ENCODE peak calls at places on chromosome 15, in seven cellular contexts. E, W, L, P, B, U and R are unnamed samples.

GRCh38 chr15:83775738-83776137 is 121.8 kb downstream of the ADAMTSL3 start:
- DNase-seq in E (no peak), W (no peak), L (no peak), P (peak), B (no peak), U (peak), R (peak)

GRCh38 chr15:64246364-64247189 is 83.8 kb upstream of the PPIB start:
- DNase-seq in E (peak), W (no peak), L (no peak), P (peak), B (peak), U (peak), R (peak)

GRCh38 chr15:71730277-71731144 is 79.8 kb upstream of the NR2E3 start:
- DNase-seq in E (peak), W (peak), L (peak), P (peak), B (peak), U (peak), R (no peak)

GRCh38 chr15:93478922-93479321 is 389.9 kb upstream of the RGMA start:
- DNase-seq in E (no peak), W (no peak), L (no peak), P (no peak), B (no peak), U (peak), R (no peak)

GRCh38 chr15:41490355-41490754 is 3.3 kb upstream of the ITPKA start:
- DNase-seq in E (peak), W (no peak), L (no peak), P (peak), B (peak), U (no peak), R (peak)

GRCh38 chr15:61483599-61483998 is 254.5 kb upstream of the RORA start:
- DNase-seq in E (no peak), W (no peak), L (no peak), P (no peak), B (no peak), U (no peak), R (no peak)

GRCh38 chr15:31024330-31024729 is 32.9 kb upstream of the MTMR10 start:
- DNase-seq in E (peak), W (no peak), L (no peak), P (peak), B (peak), U (peak), R (peak)

GRCh38 chr15:51267714-51268105 is 70.7 kb downstream of the CYP19A1 start:
- DNase-seq in E (no peak), W (no peak), L (no peak), P (peak), B (no peak), U (peak), R (no peak)

GRCh38 chr15:63252292-63252691 is 25.1 kb upstream of the APH1B start:
- DNase-seq in E (no peak), W (no peak), L (no peak), P (no peak), B (no peak), U (no peak), R (no peak)

GRCh38 chr15:87877114-87877810 is 379.3 kb downstream of the NTRK3 start:
- DNase-seq in E (peak), W (no peak), L (peak), P (peak), B (no peak), U (peak), R (no peak)

GRCh38 chr15:38254065-38254883 is 1.6 kb downstream of the SPRED1 start:
- DNase-seq in E (peak), W (peak), L (no peak), P (peak), B (peak), U (peak), R (no peak)

GRCh38 chr15:38253448-38253847 is 812 bp downstream of the SPRED1 start:
- DNase-seq in E (peak), W (no peak), L (no peak), P (peak), B (peak), U (peak), R (peak)

GRCh38 chr15:38252481-38253311 is at the start of gene SPRED1:
- DNase-seq in E (peak), W (peak), L (peak), P (peak), B (peak), U (peak), R (no peak)

GRCh38 chr15:38257676-38258075 is 5.0 kb downstream of the SPRED1 start:
- DNase-seq in E (no peak), W (no peak), L (no peak), P (no peak), B (no peak), U (no peak), R (no peak)

DNA sequence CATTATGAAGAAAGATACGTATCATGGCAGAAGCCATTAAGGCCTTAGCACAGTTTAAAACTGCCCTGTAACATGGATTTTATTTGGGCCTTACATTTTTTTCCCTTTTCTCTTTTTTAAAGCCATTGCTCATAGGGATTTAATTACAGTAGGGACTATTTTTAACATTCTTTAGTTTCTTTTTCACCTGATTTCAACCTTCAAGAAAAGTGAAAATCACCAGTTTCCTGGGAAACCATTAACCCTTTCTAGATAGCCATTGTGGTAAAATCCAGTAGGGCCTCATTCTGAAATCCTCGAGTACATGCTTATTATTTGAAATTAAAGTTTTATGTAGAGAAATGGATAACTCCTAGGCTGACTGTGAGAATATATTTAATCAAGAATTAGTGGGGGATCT is 3.1 kb downstream of the SPRED1 start:
- DNase-seq in E (no peak), W (no peak), L (no peak), P (no peak), B (no peak), U (no peak), R (no peak)
- H3K4me3 ChIP-seq in E (no peak), W (peak), L (peak), P (peak), B (no peak), U (no peak), R (peak)

GRCh38 chr15:68842958-68843357 is 22.3 kb upstream of the ANP32A start:
- DNase-seq in E (no peak), W (no peak), L (no peak), P (no peak), B (no peak), U (no peak), R (no peak)
- H3K4me3 ChIP-seq in E (no peak), W (no peak), L (no peak), P (no peak), B (no peak), U (no peak), R (no peak)

GRCh38 chr15:22786868-22787698 is 639 bp downstream of the NIPA1 start:
- DNase-seq in E (no peak), W (no peak), L (no peak), P (peak), B (peak), U (peak), R (no peak)

DNA sequence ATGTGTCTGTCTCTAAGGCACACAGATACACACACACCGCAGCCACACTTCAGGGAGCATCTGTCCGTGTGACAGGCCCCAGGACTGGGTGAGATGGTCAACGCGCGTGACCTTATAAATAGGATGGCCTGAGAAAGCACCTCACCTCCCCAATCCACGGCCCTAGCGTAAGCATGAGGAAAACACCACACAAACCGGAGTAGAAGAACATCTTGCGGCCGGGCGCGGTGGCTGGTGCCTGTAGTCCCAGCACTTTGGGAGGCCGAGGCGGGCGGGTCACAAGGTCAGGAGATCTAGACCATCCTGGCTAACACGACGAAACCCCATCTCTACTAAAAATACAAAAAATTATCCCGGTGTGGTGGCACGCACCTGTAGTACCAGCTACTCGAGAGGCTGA is 1.6 kb downstream of the NIPA1 start:
- DNase-seq in E (no peak), W (no peak), L (no peak), P (no peak), B (no peak), U (no peak), R (no peak)
- H3K4me3 ChIP-seq in E (no peak), W (no peak), L (no peak), P (no peak), B (no peak), U (no peak), R (peak)

GRCh38 chr15:97875025-97875512 is 85.4 kb upstream of the ARRDC4 start:
- DNase-seq in E (no peak), W (no peak), L (no peak), P (no peak), B (no peak), U (no peak), R (no peak)
- H3K4me3 ChIP-seq in E (no peak), W (no peak), L (peak), P (peak), B (no peak), U (no peak), R (no peak)

DNA sequence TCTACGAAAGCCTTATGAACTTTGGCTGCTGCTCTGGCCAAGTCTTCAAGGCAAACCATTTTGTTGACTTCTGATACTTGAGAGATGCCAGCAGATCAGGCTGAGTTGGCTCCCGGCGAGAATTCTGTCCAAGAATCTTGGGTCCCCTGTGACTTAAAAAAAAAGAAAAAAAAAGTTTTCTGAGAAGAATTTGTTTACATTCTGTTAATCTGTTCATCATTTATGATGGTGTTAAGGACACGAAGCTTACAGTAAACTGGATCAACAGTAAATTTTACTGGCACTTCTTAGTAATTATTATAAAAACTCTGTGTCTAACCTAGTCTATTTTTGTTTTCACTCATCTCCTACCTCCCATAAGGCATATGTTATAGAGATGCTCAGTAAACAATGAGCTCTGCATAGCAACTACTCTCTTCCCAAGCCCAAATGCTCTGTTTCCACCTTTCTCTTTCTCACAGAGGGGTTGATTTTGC is 320.9 kb upstream of the RASGRP1 start:
- DNase-seq in E (no peak), W (no peak), L (no peak), P (peak), B (no peak), U (no peak), R (no peak)
- H3K4me3 ChIP-seq in E (peak), W (no peak), L (no peak), P (peak), B (no peak), U (no peak), R (peak)

DNA sequence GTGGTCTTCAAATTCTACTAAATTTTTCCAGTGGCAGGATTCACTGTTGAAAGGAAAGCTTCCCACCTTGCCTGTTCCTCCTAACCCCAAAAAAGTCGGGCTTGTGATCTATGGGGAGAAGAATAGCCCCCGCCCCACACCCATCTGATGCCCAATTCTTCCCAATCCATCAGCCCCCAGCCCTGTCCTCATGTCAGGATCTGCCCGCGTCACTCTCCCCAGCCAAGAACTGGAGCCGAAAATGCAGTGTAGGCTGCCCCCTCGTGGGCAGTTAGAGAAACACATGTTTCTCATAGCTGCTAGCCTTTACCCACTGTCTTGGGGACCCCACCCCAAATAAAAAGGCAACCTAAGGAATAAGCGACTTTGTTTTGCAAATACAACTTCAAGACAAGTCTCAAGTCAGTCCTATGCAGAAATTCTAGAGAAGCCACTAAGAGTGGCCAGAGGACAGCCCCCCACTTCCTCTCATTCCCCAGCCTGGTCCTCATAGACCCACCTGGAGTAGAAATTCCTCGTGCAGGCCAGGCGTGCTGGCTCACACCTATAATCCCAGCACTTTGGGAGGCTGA is 13.0 kb upstream of the CSK start:
- DNase-seq in E (peak), W (peak), L (peak), P (peak), B (peak), U (peak), R (no peak)
- H3K4me3 ChIP-seq in E (no peak), W (no peak), L (no peak), P (peak), B (no peak), U (no peak), R (no peak)

DNA sequence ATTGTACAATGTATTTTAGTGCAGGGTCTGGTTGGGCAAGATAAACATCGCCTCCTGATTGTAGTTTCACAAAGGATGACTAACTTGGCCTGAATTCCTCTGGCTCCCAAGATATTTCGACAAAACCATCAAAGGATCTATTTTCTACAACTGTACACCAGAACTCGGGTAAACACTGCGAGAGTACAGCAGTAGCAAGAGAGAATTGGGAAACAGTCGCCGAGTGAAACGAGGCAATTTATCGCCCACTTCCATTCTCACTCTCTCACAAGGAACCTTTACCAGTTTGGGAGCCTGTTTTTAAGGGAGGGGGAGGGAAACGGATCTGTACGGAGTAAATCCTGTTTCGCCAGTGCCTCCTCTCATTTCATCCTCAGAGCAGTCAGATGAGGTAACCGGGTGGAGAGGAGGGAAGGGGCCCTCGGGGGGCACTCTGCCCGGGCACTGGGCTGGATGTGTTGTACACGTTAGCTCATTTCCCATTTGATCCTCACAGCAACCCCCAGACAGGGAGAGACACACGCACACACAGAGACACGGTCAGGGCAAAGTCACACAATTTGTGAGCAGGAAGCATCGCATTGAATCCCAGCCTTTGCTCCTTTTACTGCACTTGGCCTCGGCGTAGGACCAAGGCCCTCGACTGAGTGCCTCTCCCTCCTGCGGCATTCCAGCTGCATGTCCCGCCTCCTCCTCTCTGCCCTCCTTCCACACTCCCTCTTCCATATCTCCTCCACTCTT is 120.1 kb downstream of the LIPC start:
- DNase-seq in E (peak), W (no peak), L (no peak), P (peak), B (peak), U (peak), R (no peak)
- H3K4me3 ChIP-seq in E (peak), W (peak), L (peak), P (peak), B (peak), U (no peak), R (no peak)

GRCh38 chr15:40183636-40184463 is 23.0 kb downstream of the BUB1B start:
- DNase-seq in E (no peak), W (no peak), L (no peak), P (no peak), B (no peak), U (no peak), R (no peak)

DNA sequence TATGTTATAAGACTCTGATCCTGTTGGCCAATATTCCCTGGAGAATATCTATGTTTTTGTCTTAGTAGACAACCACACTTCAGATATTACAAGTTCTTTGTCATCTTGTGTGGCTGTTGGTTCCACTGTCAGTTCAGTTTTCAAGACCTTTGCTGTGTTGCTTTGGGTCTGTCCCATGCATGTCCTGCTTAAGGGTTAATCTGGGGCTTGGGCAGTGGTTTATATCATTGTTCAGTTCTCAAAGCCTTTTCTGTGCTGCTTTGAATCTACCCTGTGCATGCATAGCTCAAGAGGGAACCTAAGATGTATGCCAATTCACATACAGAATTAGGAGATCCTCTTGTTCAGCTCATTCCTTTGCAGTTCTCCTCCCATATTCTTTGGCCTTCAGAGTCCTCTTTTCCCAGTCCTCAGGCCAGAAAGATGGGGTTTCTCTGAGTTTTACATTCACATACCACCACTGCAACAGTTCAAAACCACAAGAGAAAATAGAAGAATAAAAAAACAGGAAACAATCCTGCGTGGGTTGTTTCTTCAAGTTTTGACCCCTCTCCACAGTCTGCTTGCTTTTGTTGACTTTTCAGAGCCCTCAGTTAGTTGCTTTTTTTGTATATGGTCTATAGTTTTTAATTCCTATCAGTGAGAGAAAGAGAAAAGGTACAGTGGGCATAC is 21.6 kb downstream of the BUB1B start:
- DNase-seq in E (no peak), W (no peak), L (no peak), P (no peak), B (peak), U (no peak), R (no peak)
- H3K4me3 ChIP-seq in E (no peak), W (no peak), L (no peak), P (no peak), B (no peak), U (no peak), R (no peak)

GRCh38 chr15:66253643-66254363 is at the start of gene MEGF11:
- DNase-seq in E (peak), W (no peak), L (peak), P (peak), B (peak), U (peak), R (no peak)

GRCh38 chr15:66253296-66253642 is 281 bp downstream of the MEGF11 start:
- DNase-seq in E (no peak), W (no peak), L (no peak), P (no peak), B (no peak), U (no peak), R (no peak)

GRCh38 chr15:66252411-66253295 is 897 bp downstream of the MEGF11 start:
- DNase-seq in E (no peak), W (peak), L (peak), P (peak), B (peak), U (peak), R (no peak)

GRCh38 chr15:66255293-66255676 is 1.7 kb upstream of the MEGF11 start:
- DNase-seq in E (no peak), W (no peak), L (no peak), P (no peak), B (no peak), U (no peak), R (no peak)

GRCh38 chr15:66254364-66255292 is 1.1 kb upstream of the MEGF11 start:
- DNase-seq in E (no peak), W (no peak), L (no peak), P (no peak), B (no peak), U (peak), R (no peak)
- H3K4me3 ChIP-seq in E (no peak), W (peak), L (peak), P (peak), B (no peak), U (peak), R (no peak)

GRCh38 chr15:89299896-89300295 is 34.7 kb downstream of the POLG start:
- DNase-seq in E (peak), W (no peak), L (no peak), P (peak), B (peak), U (peak), R (peak)
- H3K4me3 ChIP-seq in E (no peak), W (no peak), L (no peak), P (no peak), B (no peak), U (no peak), R (no peak)